ENCODE peak calls at places on chromosomes 12 and 14, in nine cellular contexts. K is mucosa of descending colon; G is BJ; Z is adipocyte; U is hippocampal formation; X is stimulated activated CD8-positive, alpha-beta memory T cell treated with anti-CD3 and anti-CD28 coated beads, Interleukin-7, amount 100 ng/mL, for 48 hours; P is effector CD4-positive, alpha-beta T cell; N is stimulated activated naive CD4-positive, alpha-beta T cell treated with Interleukin-2 at 50 U/mL for 16 hours; S is HFF-Myc. M is an unnamed sample.
A peak's percentile ranks its signal among the peaks of the same experiment; 100 is the strongest.

GRCh38 chr12:31687101-31687527 is 27.6 kb downstream of the ETFBKMT start:
- DNase-seq in P (no peak), X (no peak), S (no peak), G (no peak), Z (no peak), K (no peak), U (no peak), N (no peak), M (no peak)

GRCh38 chr14:99517046-99517642 is 35.9 kb downstream of the CCNK start:
- DNase-seq in S (no peak), X (no peak), K (no peak), G (no peak), P (no peak), U (no peak), N (no peak), Z (no peak), M (no peak)

GRCh38 chr14:24576766-24577165 is 716 bp upstream of the CTSG start:
- DNase-seq in P (no peak), N (no peak), G (no peak), X (no peak), Z (no peak), U (no peak), S (no peak), K (no peak), M (no peak)

GRCh38 chr12:10701226-10701681 is 21.9 kb downstream of the YBX3 start:
- DNase-seq in Z (peak; percentile 78), N (peak; percentile 45), P (no peak), U (no peak), S (no peak), K (no peak), G (peak; percentile 59), X (peak; percentile 20), M (no peak)

GRCh38 chr14:99522934-99523660 is 41.9 kb downstream of the CCNK start:
- DNase-seq in G (no peak), P (no peak), K (peak; percentile 64), N (no peak), S (no peak), U (no peak), Z (no peak), X (no peak), M (no peak)

GRCh38 chr12:75658826-75659823 is 147.7 kb upstream of the KRR1 start:
- DNase-seq in K (no peak), X (no peak), S (peak; percentile 63), P (no peak), U (peak; percentile 38), N (no peak), Z (peak; percentile 63), G (peak; percentile 35), M (peak; percentile 67)

GRCh38 chr14:75202671-75203070 is 26.3 kb upstream of the TMED10 start:
- DNase-seq in K (no peak), G (no peak), N (no peak), S (no peak), X (no peak), P (no peak), Z (no peak), U (no peak), M (no peak)

GRCh38 chr12:124551268-124552144 is 15.9 kb downstream of the NCOR2 start:
- DNase-seq in P (no peak), G (no peak), X (no peak), N (no peak), U (peak; percentile 23), K (no peak), Z (peak; percentile 67), S (no peak), M (no peak)

GRCh38 chr14:65258391-65258790 is 154.1 kb upstream of the FUT8 start:
- DNase-seq in G (no peak), K (no peak), S (no peak), P (no peak), Z (peak; percentile 50), X (no peak), U (no peak), N (no peak), M (no peak)

GRCh38 chr14:86961106-86961716 is 1031.8 kb downstream of the GALC start:
- DNase-seq in P (no peak), K (no peak), Z (peak; percentile 3), N (no peak), X (no peak), G (no peak), S (no peak), U (no peak), M (no peak)

GRCh38 chr14:93317836-93318807 is 14.7 kb downstream of the BTBD7 start:
- DNase-seq in X (no peak), K (no peak), P (no peak), U (no peak), S (no peak), G (no peak), Z (peak; percentile 62), N (no peak), M (no peak)

GRCh38 chr12:125222876-125223275 is 157.6 kb downstream of the AACS start:
- DNase-seq in S (no peak), G (no peak), K (no peak), X (no peak), U (no peak), N (no peak), P (no peak), Z (no peak), M (no peak)

GRCh38 chr14:52918486-52918885 is 32.4 kb downstream of the FERMT2 start:
- DNase-seq in G (no peak), P (peak; percentile 4), S (no peak), N (no peak), X (no peak), Z (peak; percentile 34), K (no peak), U (no peak), M (peak; percentile 22)

GRCh38 chr14:21068521-21069387 is 1.4 kb upstream of the ARHGEF40 start:
- DNase-seq in N (peak; percentile 22), X (no peak), K (no peak), S (no peak), Z (peak; percentile 88), P (peak; percentile 44), U (peak; percentile 57), G (no peak), M (peak; percentile 45)

GRCh38 chr12:80472912-80473500 is 29.0 kb downstream of the PTPRQ start:
- DNase-seq in K (no peak), X (no peak), G (peak; percentile 10), S (peak; percentile 50), U (no peak), Z (peak; percentile 84), P (no peak), N (no peak), M (no peak)

GRCh38 chr14:104150201-104151027 is 12.0 kb downstream of the KIF26A start:
- DNase-seq in N (no peak), S (peak; percentile 88), G (peak; percentile 13), K (no peak), P (no peak), X (no peak), Z (peak; percentile 69), U (no peak), M (peak; percentile 20)

GRCh38 chr14:100673085-100673806 is 53.4 kb upstream of the DLK1 start:
- DNase-seq in S (no peak), K (peak; percentile 84), Z (no peak), U (no peak), N (no peak), G (no peak), P (no peak), X (no peak), M (no peak)

GRCh38 chr12:128726866-128727265 is 96.9 kb downstream of the SLC15A4 start:
- DNase-seq in U (no peak), Z (no peak), K (no peak), G (no peak), N (no peak), S (no peak), X (no peak), P (no peak), M (no peak)

GRCh38 chr14:55834390-55834789 is 254.4 kb downstream of the KTN1 start:
- DNase-seq in N (no peak), X (no peak), U (no peak), G (no peak), K (no peak), Z (no peak), P (no peak), S (no peak), M (no peak)

GRCh38 chr12:96489392-96490056 is at the start of gene CFAP54:
- DNase-seq in U (peak; percentile 88), P (peak; percentile 95), G (peak; percentile 43), N (peak; percentile 91), Z (peak; percentile 99), S (peak; percentile 82), K (peak; percentile 94), X (peak; percentile 82), M (peak; percentile 93)

M was measured in putamen.